ENCODE peak calls at places on chromosome 16, in four cellular contexts. I, H, Q and C are unnamed samples.

GRCh38 chr16:87700406-87701065 is 65.2 kb downstream of the KLHDC4 start:
- DNase-seq in I (no peak), H (no peak), Q (no peak), C (no peak)

GRCh38 chr16:49158029-49158642 is 123.5 kb downstream of the CBLN1 start:
- DNase-seq in I (no peak), H (no peak), Q (peak; percentile 7), C (peak; percentile 11)

GRCh38 chr16:3472878-3473595 is 22.3 kb downstream of the C16orf90 start:
- DNase-seq in I (no peak), H (no peak), Q (no peak), C (no peak)

GRCh38 chr16:54277845-54278703 is 8.5 kb downstream of the IRX3 start:
- DNase-seq in I (no peak), H (peak; percentile 60), Q (no peak), C (no peak)

GRCh38 chr16:86375370-86375769 is 135.0 kb upstream of the FOXF1 start:
- DNase-seq in I (no peak), H (no peak), Q (no peak), C (no peak)

GRCh38 chr16:22192261-22193133 is 13.6 kb upstream of the EEF2K start:
- DNase-seq in I (peak; percentile 96), H (peak; percentile 63), Q (no peak), C (no peak)

GRCh38 chr16:73049051-73049910 is 1.4 kb upstream of the ZFHX3 start:
- DNase-seq in I (no peak), H (no peak), Q (no peak), C (no peak)

GRCh38 chr16:35180970-35181369 is 1721.6 kb downstream of the TP53TG3F start:
- DNase-seq in I (no peak), H (no peak), Q (no peak), C (no peak)

GRCh38 chr16:87276091-87276561 is 41.1 kb downstream of the C16orf95 start:
- DNase-seq in I (no peak), H (no peak), Q (no peak), C (no peak)

GRCh38 chr16:81522141-81522701 is 77.6 kb downstream of the CMIP start:
- DNase-seq in I (no peak), H (no peak), Q (peak; percentile 85), C (no peak)

DNA sequence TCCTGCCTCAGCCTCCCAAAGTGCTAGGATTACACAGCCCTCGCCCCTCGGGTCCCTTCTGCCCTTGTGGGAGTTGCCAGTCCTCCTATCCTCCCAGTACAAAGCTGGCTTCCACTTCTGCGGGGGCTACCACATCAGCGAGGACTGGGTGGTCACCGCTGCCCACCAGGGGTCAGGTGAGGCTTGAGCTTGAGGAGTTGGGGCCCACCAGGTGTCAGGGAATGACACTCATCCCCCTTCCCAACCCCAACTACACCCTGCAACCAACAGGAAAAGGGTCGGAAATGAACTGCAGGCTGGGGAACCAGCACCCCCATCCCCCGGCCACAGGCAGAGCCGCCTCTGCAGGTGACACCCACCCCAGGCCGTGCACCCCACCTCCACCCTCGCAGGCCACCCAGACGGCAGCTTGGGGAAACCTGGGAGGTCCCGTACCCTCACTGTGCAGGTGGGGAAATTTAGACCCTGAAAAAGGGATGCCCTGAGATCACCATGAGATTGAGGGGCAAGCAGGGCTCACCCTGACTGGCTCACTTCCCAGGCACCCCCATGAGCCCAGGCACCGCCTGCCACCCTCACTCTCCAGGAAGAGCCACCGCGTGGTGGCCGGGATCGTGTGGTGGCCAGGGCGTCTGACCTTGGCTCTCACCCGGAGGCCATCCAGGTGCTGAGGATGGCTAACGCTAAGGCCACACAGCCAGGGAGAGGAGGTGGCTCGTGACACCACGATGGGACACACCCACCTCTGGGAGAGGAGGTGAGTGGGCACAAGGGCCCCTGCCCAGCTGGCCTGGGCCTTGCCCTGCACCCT is 8.0 kb downstream of the CTRB1 start:
- DNase-seq in I (no peak), H (no peak), Q (no peak), C (no peak)
- TF ChIP-seq POLR2AphosphoS5 in I (no peak), H (no peak), Q (no peak), C (no peak)

GRCh38 chr16:78211200-78211599 is 111.7 kb downstream of the WWOX start:
- DNase-seq in I (no peak), H (no peak), Q (no peak), C (no peak)
- TF ChIP-seq POLR2A in I (no peak), H (no peak), Q (no peak), C (no peak)

DNA sequence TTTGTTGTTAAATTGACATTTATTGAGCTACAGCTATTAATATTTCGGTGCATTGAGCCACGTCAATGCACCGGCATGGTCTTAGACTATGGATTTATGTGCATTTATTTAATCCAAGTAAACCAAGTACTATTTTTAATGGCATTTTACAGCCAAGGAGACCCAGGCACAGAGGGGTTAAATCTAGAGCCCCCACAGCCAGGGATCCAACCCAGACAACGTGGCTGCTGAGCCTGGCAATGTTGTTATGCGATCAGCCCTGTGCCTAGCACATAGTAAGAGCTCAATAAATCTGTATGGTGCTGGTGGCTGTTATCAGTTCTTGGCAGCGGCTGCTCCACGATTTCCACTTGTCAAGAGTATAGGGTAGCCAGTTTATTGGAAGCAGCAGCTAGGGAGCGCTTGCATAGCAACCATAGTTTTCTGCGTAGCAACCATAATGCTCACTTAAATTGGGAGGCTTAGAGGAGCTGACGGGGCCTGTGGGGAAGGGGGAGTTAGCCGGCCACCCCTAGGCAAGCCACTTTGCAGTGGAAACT is 541 bp upstream of the RBBP6 start:
- DNase-seq in I (no peak), H (no peak), Q (no peak), C (no peak)
- TF ChIP-seq POLR2AphosphoS5 in I (no peak), H (no peak), Q (no peak), C (no peak)

GRCh38 chr16:56608043-56608875 is at the start of gene MT2A:
- DNase-seq in I (peak; percentile 98), H (peak; percentile 95), Q (peak; percentile 95), C (peak; percentile 93)
- TF ChIP-seq POLR2A in I (peak; percentile 88), H (peak; percentile 77), Q (peak; percentile 95), C (no peak)

GRCh38 chr16:77307764-77308561 is 108.8 kb downstream of the SYCE1L start:
- DNase-seq in I (no peak), H (no peak), Q (no peak), C (no peak)
- TF ChIP-seq POLR2AphosphoS5 in I (no peak), H (no peak), Q (no peak), C (no peak)

DNA sequence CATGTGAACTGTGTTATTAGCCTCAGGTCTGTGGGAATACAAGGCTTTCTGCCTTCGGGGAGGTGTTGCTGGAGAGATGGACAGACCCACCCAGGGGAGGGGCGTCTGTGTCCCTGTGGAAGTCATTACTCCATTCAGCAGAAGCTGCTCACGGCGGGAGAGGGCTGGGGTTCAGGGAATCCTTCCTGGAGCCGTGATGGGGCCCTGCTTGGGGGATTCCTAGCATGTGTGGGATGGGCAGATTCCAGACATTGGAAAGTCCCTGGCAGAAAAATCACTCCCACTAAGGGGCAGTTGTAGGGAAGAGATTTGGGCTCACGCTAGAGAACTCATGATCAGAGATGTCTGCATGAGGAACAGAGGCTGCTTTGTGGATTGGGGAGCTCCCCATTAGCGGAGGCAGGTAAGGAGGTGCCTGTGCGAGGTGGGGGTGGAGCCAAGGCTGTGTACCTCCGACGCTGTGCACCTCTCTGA is 56.3 kb upstream of the IL34 start:
- DNase-seq in I (peak; percentile 77), H (no peak), Q (no peak), C (no peak)
- TF ChIP-seq POLR2A in I (no peak), H (no peak), Q (no peak), C (no peak)

GRCh38 chr16:15749371-15749770 is 99.3 kb downstream of the NDE1 start:
- DNase-seq in I (no peak), H (no peak), Q (no peak), C (no peak)

GRCh38 chr16:15746332-15746731 is 96.3 kb downstream of the NDE1 start:
- DNase-seq in I (no peak), H (no peak), Q (no peak), C (no peak)

GRCh38 chr16:15749985-15750384 is 99.9 kb downstream of the NDE1 start:
- DNase-seq in I (no peak), H (no peak), Q (no peak), C (no peak)

GRCh38 chr16:15748654-15749053 is 98.6 kb downstream of the NDE1 start:
- DNase-seq in I (no peak), H (no peak), Q (no peak), C (no peak)

GRCh38 chr16:15747937-15748336 is 97.9 kb downstream of the NDE1 start:
- DNase-seq in I (no peak), H (no peak), Q (no peak), C (no peak)
- TF ChIP-seq POLR2AphosphoS5 in I (peak; percentile 66), H (no peak), Q (no peak), C (no peak)